ENCODE peak calls at places on chromosomes 11 and 22, in four cellular contexts. One of them, this sample, is unnamed.

GRCh38 chr11:42812960-42813359 is 498.8 kb upstream of the API5 start:
- DNase-seq in K562: no peak
- DNase-seq in HepG2: no peak
- DNase-seq in A549: no peak
- DNase-seq in this sample: no peak

GRCh38 chr11:68153742-68154141 is 32.6 kb upstream of the CHKA start:
- DNase-seq in A549: no peak
- DNase-seq in HepG2: no peak
- DNase-seq in K562: no peak
- DNase-seq in this sample: no peak

GRCh38 chr11:22049276-22049675 is 143.6 kb upstream of the ANO5 start:
- DNase-seq in A549: peak; percentile 9
- DNase-seq in HepG2: no peak
- DNase-seq in K562: no peak
- DNase-seq in this sample: no peak

GRCh38 chr11:6455070-6455469 is 14.3 kb upstream of the HPX start:
- DNase-seq in HepG2: no peak
- DNase-seq in K562: no peak
- DNase-seq in A549: no peak
- DNase-seq in this sample: no peak

GRCh38 chr22:47632646-47633045 is 870.2 kb downstream of the TBC1D22A start:
- DNase-seq in K562: no peak
- DNase-seq in A549: no peak
- DNase-seq in HepG2: no peak
- DNase-seq in this sample: no peak

GRCh38 chr11:77473801-77474508 is at the start of gene PAK1:
- DNase-seq in HepG2: peak; percentile 54
- DNase-seq in K562: peak; percentile 92
- DNase-seq in A549: peak; percentile 91
- DNase-seq in this sample: peak; percentile 95

GRCh38 chr22:44192098-44192810 is 11.5 kb downstream of the PARVG start:
- DNase-seq in A549: peak; percentile 56
- DNase-seq in HepG2: no peak
- DNase-seq in K562: peak; percentile 60
- DNase-seq in this sample: peak; percentile 86

GRCh38 chr11:120063686-120064340 is 74.1 kb downstream of the TRIM29 start:
- DNase-seq in A549: no peak
- DNase-seq in HepG2: no peak
- DNase-seq in K562: no peak
- DNase-seq in this sample: no peak

GRCh38 chr11:36469881-36470802 is 39.9 kb downstream of the TRAF6 start:
- DNase-seq in HepG2: no peak
- DNase-seq in A549: no peak
- DNase-seq in K562: no peak
- DNase-seq in this sample: no peak

GRCh38 chr11:128471138-128471661 is 116.2 kb downstream of the ETS1 start:
- DNase-seq in A549: no peak
- DNase-seq in K562: no peak
- DNase-seq in HepG2: no peak
- DNase-seq in this sample: no peak

DNA sequence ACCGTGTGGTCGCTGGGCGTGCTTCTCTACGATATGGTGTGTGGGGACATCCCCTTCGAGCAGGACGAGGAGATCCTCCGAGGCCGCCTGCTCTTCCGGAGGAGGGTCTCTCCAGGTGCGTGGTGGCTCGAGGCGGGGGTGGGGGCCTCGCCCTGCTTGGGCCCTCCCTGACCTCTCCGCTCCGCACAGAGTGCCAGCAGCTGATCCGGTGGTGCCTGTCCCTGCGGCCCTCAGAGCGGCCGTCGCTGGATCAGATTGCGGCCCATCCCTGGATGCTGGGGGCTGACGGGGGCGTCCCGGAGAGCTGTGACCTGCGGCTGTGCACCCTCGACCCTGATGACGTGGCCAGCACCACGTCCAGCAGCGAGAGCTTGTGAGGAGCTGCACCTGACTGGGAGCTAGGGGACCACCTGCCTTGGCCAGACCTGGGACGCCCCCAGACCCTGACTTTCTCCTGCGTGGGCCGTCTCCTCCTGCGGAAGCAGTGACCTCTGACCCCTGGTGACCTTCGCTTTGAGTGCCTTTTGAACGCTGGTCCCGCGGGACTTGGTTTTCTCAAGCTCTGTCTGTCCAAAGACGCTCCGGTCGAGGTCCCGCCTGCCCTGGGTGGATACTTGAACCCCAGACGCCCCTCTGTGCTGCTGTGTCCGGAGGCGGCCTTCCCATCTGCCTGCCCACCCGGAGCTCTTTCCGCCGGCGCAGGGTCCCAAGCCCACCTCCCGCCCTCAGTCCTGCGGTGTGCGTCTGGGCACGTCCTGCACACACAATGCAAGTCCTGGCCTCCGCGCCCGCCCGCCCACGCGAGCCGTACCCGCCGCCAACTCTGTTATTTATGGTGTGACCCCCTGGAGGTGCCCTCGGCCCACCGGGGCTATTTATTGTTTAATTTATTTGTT is 2.4 kb downstream of the PIM3 start:
- DNase-seq in A549: no peak
- DNase-seq in K562: no peak
- DNase-seq in HepG2: no peak
- DNase-seq in this sample: peak; percentile 19
- TF ChIP-seq HMGXB4 in A549: no peak
- TF ChIP-seq HMGXB4 in K562: no peak
- TF ChIP-seq HMGXB4 in HepG2: no peak
- TF ChIP-seq HMGXB4 in this sample: no peak

GRCh38 chr11:73389902-73390301 is 13.7 kb downstream of the RELT start:
- DNase-seq in A549: no peak
- DNase-seq in HepG2: no peak
- DNase-seq in K562: no peak
- DNase-seq in this sample: no peak
- TF ChIP-seq HMGXB4 in A549: no peak
- TF ChIP-seq HMGXB4 in HepG2: no peak
- TF ChIP-seq HMGXB4 in K562: no peak
- TF ChIP-seq HMGXB4 in this sample: no peak

DNA sequence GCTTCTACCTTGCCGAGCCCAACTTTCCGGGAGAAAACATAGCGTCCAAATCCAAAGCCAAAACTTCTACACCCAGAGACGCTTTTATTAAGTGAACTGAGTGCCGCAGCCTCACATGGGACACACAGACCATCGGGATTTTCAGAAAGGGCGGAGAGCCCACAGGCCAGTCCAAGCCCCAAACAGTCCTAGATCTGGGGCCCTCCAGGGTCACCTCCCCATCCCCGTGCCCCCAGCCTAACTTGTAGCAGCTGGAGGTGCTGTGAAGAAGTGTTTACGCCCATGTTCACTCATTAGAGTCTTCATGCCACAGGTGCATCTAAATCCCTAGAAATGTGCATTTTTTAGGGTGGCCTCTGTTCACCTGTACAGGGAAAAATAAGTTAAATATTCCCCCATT is 14.1 kb upstream of the ADORA2A start:
- DNase-seq in A549: no peak
- DNase-seq in K562: no peak
- DNase-seq in HepG2: no peak
- DNase-seq in this sample: no peak
- TF ChIP-seq HMGXB4 in A549: no peak
- TF ChIP-seq HMGXB4 in K562: no peak
- TF ChIP-seq HMGXB4 in HepG2: no peak
- TF ChIP-seq HMGXB4 in this sample: no peak

GRCh38 chr11:987671-988070 is 48.8 kb downstream of the MUC6 start:
- DNase-seq in HepG2: no peak
- DNase-seq in A549: no peak
- DNase-seq in K562: no peak
- DNase-seq in this sample: no peak

GRCh38 chr11:991711-992307 is 44.7 kb downstream of the MUC6 start:
- DNase-seq in K562: no peak
- DNase-seq in HepG2: no peak
- DNase-seq in A549: no peak
- DNase-seq in this sample: no peak

GRCh38 chr11:992577-992976 is 43.9 kb downstream of the MUC6 start:
- DNase-seq in K562: no peak
- DNase-seq in A549: no peak
- DNase-seq in HepG2: no peak
- DNase-seq in this sample: no peak

GRCh38 chr11:991034-991433 is 45.5 kb downstream of the MUC6 start:
- DNase-seq in K562: no peak
- DNase-seq in HepG2: no peak
- DNase-seq in A549: no peak
- DNase-seq in this sample: no peak

GRCh38 chr11:990101-990500 is 46.4 kb downstream of the MUC6 start:
- DNase-seq in A549: no peak
- DNase-seq in HepG2: no peak
- DNase-seq in K562: no peak
- DNase-seq in this sample: no peak
- TF ChIP-seq HMGXB4 in A549: no peak
- TF ChIP-seq HMGXB4 in HepG2: no peak
- TF ChIP-seq HMGXB4 in K562: no peak
- TF ChIP-seq HMGXB4 in this sample: no peak

GRCh38 chr11:19821993-19822392 is 109.4 kb downstream of the NAV2 start:
- DNase-seq in HepG2: no peak
- DNase-seq in K562: no peak
- DNase-seq in A549: no peak
- DNase-seq in this sample: no peak

GRCh38 chr11:19819148-19819547 is 106.5 kb downstream of the NAV2 start:
- DNase-seq in HepG2: no peak
- DNase-seq in A549: no peak
- DNase-seq in K562: no peak
- DNase-seq in this sample: no peak

GRCh38 chr11:19821412-19821875 is 108.8 kb downstream of the NAV2 start:
- DNase-seq in A549: no peak
- DNase-seq in HepG2: peak; percentile 83
- DNase-seq in K562: no peak
- DNase-seq in this sample: no peak

GRCh38 chr11:19817870-19818269 is 105.2 kb downstream of the NAV2 start:
- DNase-seq in HepG2: no peak
- DNase-seq in A549: no peak
- DNase-seq in K562: no peak
- DNase-seq in this sample: peak; percentile 38

GRCh38 chr11:19820100-19820499 is 107.5 kb downstream of the NAV2 start:
- DNase-seq in K562: no peak
- DNase-seq in A549: no peak
- DNase-seq in HepG2: no peak
- DNase-seq in this sample: no peak
- TF ChIP-seq HMGXB4 in K562: no peak
- TF ChIP-seq HMGXB4 in A549: no peak
- TF ChIP-seq HMGXB4 in HepG2: no peak
- TF ChIP-seq HMGXB4 in this sample: no peak

GRCh38 chr11:95821640-95822039 is 31.3 kb downstream of the CEP57 start:
- DNase-seq in HepG2: no peak
- DNase-seq in A549: no peak
- DNase-seq in K562: no peak
- DNase-seq in this sample: no peak
- TF ChIP-seq HMGXB4 in HepG2: no peak
- TF ChIP-seq HMGXB4 in A549: no peak
- TF ChIP-seq HMGXB4 in K562: no peak
- TF ChIP-seq HMGXB4 in this sample: no peak

DNA sequence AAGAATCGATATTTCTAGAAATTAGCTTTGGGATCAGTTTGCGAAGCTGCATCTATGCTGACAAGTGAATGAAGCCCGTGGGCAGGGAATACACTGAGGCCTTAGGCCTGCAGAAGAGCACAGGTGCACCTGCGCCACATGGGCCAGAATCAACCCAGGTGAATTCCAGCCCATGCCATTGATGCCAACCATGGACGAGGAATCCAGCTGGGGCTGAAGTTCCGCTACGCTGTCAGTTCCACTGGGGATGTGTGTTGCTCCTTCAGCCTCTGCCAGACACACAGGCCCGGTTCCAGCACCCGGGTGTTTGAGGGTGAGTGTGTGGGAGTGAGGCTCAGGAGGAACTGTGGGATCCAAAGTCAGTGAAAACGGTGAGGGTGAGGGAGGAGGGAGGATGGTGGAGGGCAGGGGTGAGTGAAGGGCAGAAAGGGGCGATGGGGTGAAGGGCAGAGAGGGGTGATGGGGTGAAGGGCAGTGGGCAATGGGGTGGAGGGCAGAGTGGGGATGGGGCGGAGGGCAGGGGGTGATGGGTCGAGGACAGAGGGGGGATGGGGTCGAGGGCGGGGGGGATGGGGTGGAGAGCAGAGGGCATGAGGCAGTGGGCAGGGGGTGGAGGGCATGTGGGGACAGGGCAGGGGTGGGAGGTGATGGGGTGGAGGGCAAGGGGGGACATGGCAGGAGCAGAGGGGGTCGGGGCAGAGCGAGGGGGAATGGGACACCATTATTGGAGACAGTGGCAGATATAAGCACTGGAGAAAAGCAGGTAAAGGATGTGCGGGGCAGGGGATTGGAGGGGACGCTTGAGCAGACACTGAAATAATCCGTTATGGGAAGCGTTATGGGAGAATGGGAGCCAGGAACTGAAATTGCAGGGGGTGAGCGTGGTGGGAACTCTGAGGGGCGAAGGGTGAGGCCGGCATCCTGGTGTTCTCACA is 931.6 kb downstream of the BRD1 start:
- DNase-seq in HepG2: no peak
- DNase-seq in K562: no peak
- DNase-seq in A549: no peak
- DNase-seq in this sample: no peak
- TF ChIP-seq HMGXB4 in HepG2: no peak
- TF ChIP-seq HMGXB4 in K562: no peak
- TF ChIP-seq HMGXB4 in A549: no peak
- TF ChIP-seq HMGXB4 in this sample: no peak